ENCODE peak calls at places on chromosomes 2 and 18, in four cellular contexts. G, U, K and Z are unnamed samples.

GRCh38 chr18:22831441-22831904 is 101.7 kb upstream of the RBBP8 start:
- DNase-seq in G (no peak), U (no peak), K (no peak), Z (no peak)

GRCh38 chr2:38146917-38147307 is 71.0 kb upstream of the CYP1B1 start:
- DNase-seq in G (no peak), U (no peak), K (peak; percentile 80), Z (peak; percentile 80)

GRCh38 chr18:69978743-69979715 is 31.4 kb upstream of the CD226 start:
- DNase-seq in G (no peak), U (no peak), K (no peak), Z (no peak)

GRCh38 chr2:211923019-211923418 is 615.6 kb downstream of the ERBB4 start:
- DNase-seq in G (no peak), U (no peak), K (no peak), Z (no peak)

GRCh38 chr2:157430266-157430665 is 13.6 kb downstream of the CYTIP start:
- DNase-seq in G (no peak), U (no peak), K (no peak), Z (no peak)

GRCh38 chr18:48792141-48792540 is 158.6 kb downstream of the SMAD7 start:
- DNase-seq in G (no peak), U (peak; percentile 6), K (no peak), Z (no peak)

GRCh38 chr2:43361286-43361685 is 134.9 kb upstream of the ZFP36L2 start:
- DNase-seq in G (no peak), U (no peak), K (no peak), Z (no peak)

GRCh38 chr2:97965146-97965545 is 30.6 kb downstream of the TMEM131 start:
- DNase-seq in G (no peak), U (no peak), K (no peak), Z (no peak)

GRCh38 chr2:39693275-39693674 is 27.6 kb downstream of the TMEM178A start:
- DNase-seq in G (no peak), U (no peak), K (no peak), Z (no peak)

GRCh38 chr2:150526827-150527226 is 39.4 kb upstream of the RND3 start:
- DNase-seq in G (no peak), U (no peak), K (peak; percentile 73), Z (no peak)

GRCh38 chr2:96340493-96341414 is 5.2 kb downstream of the NCAPH start:
- DNase-seq in G (no peak), U (no peak), K (no peak), Z (no peak)

GRCh38 chr2:47357475-47357874 is 45.5 kb upstream of the MSH2 start:
- DNase-seq in G (peak; percentile 9), U (no peak), K (no peak), Z (peak; percentile 33)

GRCh38 chr2:173354601-173355131 is at the start of gene CDCA7:
- DNase-seq in G (no peak), U (peak; percentile 56), K (peak; percentile 71), Z (peak; percentile 40)

GRCh38 chr2:156399224-156399949 is 36.8 kb upstream of the GPD2 start:
- DNase-seq in G (peak; percentile 22), U (no peak), K (peak; percentile 2), Z (no peak)

GRCh38 chr2:8515390-8515761 is 166.5 kb upstream of the ID2 start:
- DNase-seq in G (no peak), U (peak; percentile 53), K (no peak), Z (no peak)

GRCh38 chr2:140508756-140509155 is 1622.1 kb downstream of the LRP1B start:
- DNase-seq in G (no peak), U (no peak), K (no peak), Z (no peak)

GRCh38 chr18:35076556-35076955 is 35.3 kb downstream of the MAPRE2 start:
- DNase-seq in G (no peak), U (no peak), K (no peak), Z (no peak)

GRCh38 chr18:33757037-33757436 is 179.0 kb downstream of the ASXL3 start:
- DNase-seq in G (no peak), U (no peak), K (no peak), Z (no peak)

GRCh38 chr2:185255566-185255965 is 483.0 kb upstream of the FSIP2 start:
- DNase-seq in G (no peak), U (no peak), K (no peak), Z (no peak)

GRCh38 chr2:66428986-66429612 is 5.8 kb upstream of the MEIS1 start:
- DNase-seq in G (peak; percentile 48), U (no peak), K (peak; percentile 27), Z (no peak)

GRCh38 chr2:187658952-187659525 is 104.8 kb upstream of the TFPI start:
- DNase-seq in G (no peak), U (no peak), K (peak; percentile 6), Z (no peak)

GRCh38 chr2:220509921-220510320 is 882.5 kb downstream of the SLC4A3 start:
- DNase-seq in G (no peak), U (no peak), K (no peak), Z (no peak)

GRCh38 chr2:150212722-150213171 is 274.7 kb downstream of the RND3 start:
- DNase-seq in G (no peak), U (no peak), K (no peak), Z (no peak)

GRCh38 chr2:46952171-46952570 is 36.6 kb upstream of the MCFD2 start:
- DNase-seq in G (no peak), U (no peak), K (no peak), Z (no peak)

GRCh38 chr2:137220438-137220998 is 455.2 kb downstream of the THSD7B start:
- DNase-seq in G (no peak), U (no peak), K (no peak), Z (no peak)

GRCh38 chr18:44579028-44579692 is 101.5 kb upstream of the SETBP1 start:
- DNase-seq in G (no peak), U (no peak), K (peak; percentile 6), Z (no peak)

GRCh38 chr2:49715597-49715996 is 561.3 kb upstream of the FSHR start:
- DNase-seq in G (no peak), U (no peak), K (no peak), Z (no peak)

GRCh38 chr2:18435425-18436037 is 124.9 kb downstream of the RDH14 start:
- DNase-seq in G (peak; percentile 57), U (no peak), K (peak; percentile 13), Z (peak; percentile 50)

GRCh38 chr18:41532344-41533086 is 422.5 kb upstream of the PIK3C3 start:
- DNase-seq in G (no peak), U (no peak), K (no peak), Z (no peak)

GRCh38 chr2:174158003-174158402 is 90.3 kb downstream of the OLA1 start:
- DNase-seq in G (peak; percentile 9), U (no peak), K (peak; percentile 66), Z (no peak)

GRCh38 chr2:148906136-148906535 is 31.1 kb downstream of the KIF5C start:
- DNase-seq in G (no peak), U (no peak), K (no peak), Z (no peak)

GRCh38 chr2:230929381-230930148 is 4.5 kb upstream of the GPR55 start:
- DNase-seq in G (no peak), U (peak; percentile 9), K (no peak), Z (peak; percentile 11)

GRCh38 chr18:10546557-10547300 is 20.9 kb downstream of the NAPG start:
- DNase-seq in G (no peak), U (no peak), K (no peak), Z (no peak)

GRCh38 chr2:85390941-85391669 is 19.1 kb downstream of the CAPG start:
- DNase-seq in G (peak; percentile 60), U (peak; percentile 45), K (peak; percentile 85), Z (peak; percentile 57)

GRCh38 chr2:112679484-112679883 is 33.7 kb downstream of the SLC20A1 start:
- DNase-seq in G (no peak), U (no peak), K (no peak), Z (no peak)

GRCh38 chr2:149507933-149508332 is 79.6 kb downstream of the MMADHC start:
- DNase-seq in G (no peak), U (no peak), K (no peak), Z (no peak)

GRCh38 chr2:118123561-118124232 is 35.4 kb downstream of the INSIG2 start:
- DNase-seq in G (peak; percentile 41), U (no peak), K (peak; percentile 69), Z (peak; percentile 26)

GRCh38 chr2:190221438-190221837 is 98.2 kb downstream of the HIBCH start:
- DNase-seq in G (no peak), U (no peak), K (no peak), Z (no peak)

GRCh38 chr2:3008551-3009498 is 368.8 kb downstream of the EIPR1 start:
- DNase-seq in G (no peak), U (no peak), K (no peak), Z (no peak)

GRCh38 chr2:30235008-30235655 is 3.8 kb downstream of the LBH start:
- DNase-seq in G (no peak), U (no peak), K (no peak), Z (no peak)

DNA sequence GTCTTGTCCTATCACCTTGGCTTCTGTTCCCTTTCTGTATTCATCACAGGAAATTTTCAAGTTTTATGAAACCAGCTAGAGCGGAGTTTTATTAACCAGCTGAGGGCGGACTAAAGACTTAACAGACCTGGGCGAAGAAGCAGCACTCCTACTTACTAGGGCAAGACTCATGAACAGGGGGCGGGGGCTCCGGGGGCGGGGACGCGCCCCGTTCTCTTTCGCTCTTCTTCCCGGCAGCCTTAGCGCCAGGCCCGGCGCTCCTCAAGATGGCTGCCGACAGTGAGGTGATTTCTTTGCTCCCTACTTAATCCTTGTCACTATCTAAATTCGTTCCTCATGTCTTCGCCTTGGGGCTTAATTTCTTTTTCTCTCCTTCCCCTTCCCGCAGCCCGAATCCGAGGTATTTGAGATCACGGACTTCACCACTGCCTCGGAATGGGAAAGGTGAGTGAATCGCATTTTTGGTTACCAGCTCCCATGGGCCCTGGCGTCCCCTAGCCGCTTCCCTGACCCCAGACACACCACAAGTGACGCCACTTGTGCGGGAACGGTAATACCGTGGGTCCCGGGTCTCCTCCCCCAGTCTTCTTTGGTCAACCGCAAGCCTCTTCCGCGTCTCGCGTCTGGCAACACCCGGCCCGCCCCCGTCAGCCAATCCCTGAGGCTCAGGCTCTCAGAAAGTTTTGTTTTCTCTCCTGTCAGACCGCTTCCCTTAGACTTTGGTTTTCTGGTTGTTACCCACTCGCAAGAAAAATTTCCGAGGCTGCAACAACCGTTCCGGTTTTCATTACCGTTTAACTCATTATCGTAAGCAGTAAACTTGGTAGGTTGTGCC is at the start of gene RAB3GAP1:
- DNase-seq in G (peak; percentile 55), U (peak; percentile 79), K (peak; percentile 81), Z (peak; percentile 58)
- TF ChIP-seq POLR2A in G (peak; percentile 54), U (no peak), K (peak; percentile 87), Z (no peak)

GRCh38 chr2:68390114-68390513 is 25.0 kb downstream of the PLEK start:
- DNase-seq in G (no peak), U (no peak), K (no peak), Z (no peak)
- H3K4me1 ChIP-seq in G (no peaks in the 10 kb centered on the region), U (peaks cover 24% of the 10 kb centered on the region), K (no peaks in the 10 kb centered on the region), Z (no peaks in the 10 kb centered on the region)

GRCh38 chr2:239467281-239467955 is 66.6 kb upstream of the HDAC4 start:
- DNase-seq in G (no peak), U (peak; percentile 2), K (no peak), Z (no peak)

GRCh38 chr2:239468491-239469017 is 67.7 kb upstream of the HDAC4 start:
- DNase-seq in G (no peak), U (peak; percentile 13), K (no peak), Z (no peak)

GRCh38 chr2:239469101-239469960 is 68.5 kb upstream of the HDAC4 start:
- DNase-seq in G (no peak), U (no peak), K (no peak), Z (no peak)

GRCh38 chr2:239466755-239467271 is 66.0 kb upstream of the HDAC4 start:
- DNase-seq in G (no peak), U (peak; percentile 17), K (no peak), Z (no peak)

GRCh38 chr2:239467956-239468490 is 67.2 kb upstream of the HDAC4 start:
- DNase-seq in G (no peak), U (peak; percentile 7), K (no peak), Z (no peak)
- TF ChIP-seq POLR2A in G (no peak), U (no peak), K (no peak), Z (no peak)

GRCh38 chr2:218332920-218333645 is 23.6 kb upstream of the CATIP start:
- DNase-seq in G (peak; percentile 20), U (no peak), K (no peak), Z (no peak)
- H3K4me1 ChIP-seq in G (no peaks in the 10 kb centered on the region), U (no peaks in the 10 kb centered on the region), K (no peaks in the 10 kb centered on the region), Z (no peaks in the 10 kb centered on the region)